ENCODE peak calls at places on chromosomes 2 and 18, in four cellular contexts. G is heart left ventricle, Q is bronchial epithelial cell, E is astrocyte of the cerebellum. O is an unnamed sample.

GRCh38 chr18:76805221-76805620 is 17.1 kb upstream of the ZNF236 start:
- DNase-seq in G (no peak), E (no peak), Q (peak), O (peak)

GRCh38 chr2:101812226-101812625 is 114.7 kb downstream of the MAP4K4 start:
- DNase-seq in Q (no peak), E (no peak), G (no peak), O (no peak)

GRCh38 chr2:195622966-195623365 is 34.1 kb upstream of the SLC39A10 start:
- DNase-seq in G (no peak), Q (peak), E (no peak), O (no peak)

GRCh38 chr2:168354499-168354898 is 101.6 kb upstream of the CERS6 start:
- DNase-seq in G (no peak), Q (no peak), E (no peak), O (no peak)

GRCh38 chr2:74865770-74866674 is 32.1 kb downstream of the HK2 start:
- DNase-seq in Q (peak), G (no peak), E (no peak), O (no peak)

GRCh38 chr18:63273170-63273925 is 46.2 kb downstream of the BCL2 start:
- DNase-seq in E (no peak), Q (no peak), G (no peak), O (no peak)

GRCh38 chr2:128322651-128323491 is 4.2 kb upstream of the HS6ST1 start:
- DNase-seq in Q (no peak), E (no peak), G (peak), O (no peak)

GRCh38 chr2:165203689-165204559 is at the start of gene SCN3A:
- DNase-seq in Q (peak), E (peak), G (no peak), O (peak)

GRCh38 chr2:50133766-50134165 is 898.2 kb downstream of the NRXN1 start:
- DNase-seq in G (no peak), E (no peak), Q (no peak), O (no peak)

GRCh38 chr2:151409601-151410484 is at the start of gene RIF1:
- DNase-seq in G (peak), E (peak), Q (peak), O (peak)

GRCh38 chr2:234204480-234204879 is 154.0 kb downstream of the SPP2 start:
- DNase-seq in E (no peak), Q (peak), G (no peak), O (no peak)

GRCh38 chr2:127664895-127665225 is 10.5 kb downstream of the LIMS2 start:
- DNase-seq in E (no peak), Q (no peak), G (no peak), O (no peak)

GRCh38 chr2:231545105-231545902 is 15.1 kb upstream of the NMUR1 start:
- DNase-seq in E (peak), G (no peak), Q (no peak), O (no peak)

GRCh38 chr18:36580874-36581750 is 247.7 kb downstream of the TPGS2 start:
- DNase-seq in E (no peak), G (no peak), Q (peak), O (peak)

GRCh38 chr18:5879479-5879882 is 15.8 kb downstream of the TMEM200C start:
- DNase-seq in E (peak), G (no peak), Q (peak), O (peak)

GRCh38 chr2:156300337-156300736 is 32.2 kb downstream of the NR4A2 start:
- DNase-seq in E (no peak), Q (no peak), G (no peak), O (no peak)

GRCh38 chr18:76410033-76410432 is 85.0 kb downstream of the ZNF516 start:
- DNase-seq in G (no peak), Q (no peak), E (no peak), O (no peak)

GRCh38 chr2:118726821-118727220 is 120.6 kb downstream of the EN1 start:
- DNase-seq in Q (no peak), E (no peak), G (no peak), O (peak)

GRCh38 chr18:54859667-54860421 is 31.6 kb downstream of the RAB27B start:
- DNase-seq in E (no peak), G (no peak), Q (peak), O (no peak)

GRCh38 chr2:226117506-226118065 is 682.0 kb downstream of the IRS1 start:
- DNase-seq in G (no peak), Q (no peak), E (no peak), O (no peak)

GRCh38 chr2:196291873-196292800 is 120.8 kb upstream of the STK17B start:
- DNase-seq in Q (peak), G (no peak), E (peak), O (no peak)

GRCh38 chr2:124836415-124836814 is 811.3 kb downstream of the CNTNAP5 start:
- DNase-seq in Q (peak), E (peak), G (no peak), O (no peak)

GRCh38 chr2:213559053-213559452 is 274.8 kb downstream of the SPAG16 start:
- DNase-seq in G (no peak), E (no peak), Q (no peak), O (no peak)

GRCh38 chr2:105143467-105144127 is 97.9 kb upstream of the GPR45 start:
- DNase-seq in G (no peak), E (no peak), Q (peak), O (no peak)

GRCh38 chr2:30769891-30770462 is 37.3 kb downstream of the CAPN13 start:
- DNase-seq in G (no peak), E (no peak), Q (no peak), O (no peak)

GRCh38 chr2:218022131-218022850 is 19.5 kb upstream of the TNS1 start:
- DNase-seq in Q (no peak), G (no peak), E (no peak), O (no peak)

GRCh38 chr2:3728104-3729054 is 25.0 kb downstream of the DCDC2C start:
- DNase-seq in E (peak), Q (peak), G (no peak), O (peak)

GRCh38 chr2:140869107-140869506 is 1261.7 kb downstream of the LRP1B start:
- DNase-seq in E (no peak), Q (no peak), G (no peak), O (no peak)

GRCh38 chr18:62998443-62998842 is 283.1 kb downstream of the PHLPP1 start:
- DNase-seq in E (no peak), G (no peak), Q (no peak), O (no peak)

GRCh38 chr2:121199281-121200010 is 85.6 kb downstream of the TFCP2L1 start:
- DNase-seq in E (no peak), Q (no peak), G (no peak), O (no peak)

GRCh38 chr2:157839822-157840221 is 36.3 kb downstream of the ACVR1 start:
- DNase-seq in Q (no peak), E (no peak), G (no peak), O (no peak)

GRCh38 chr2:157841485-157841884 is 34.6 kb downstream of the ACVR1 start:
- DNase-seq in E (no peak), Q (no peak), G (no peak), O (no peak)

GRCh38 chr2:157839162-157839801 is 36.8 kb downstream of the ACVR1 start:
- DNase-seq in Q (peak), E (peak), G (no peak), O (peak)

GRCh38 chr2:157842106-157842879 is 33.8 kb downstream of the ACVR1 start:
- DNase-seq in G (no peak), Q (no peak), E (no peak), O (no peak)

GRCh38 chr2:157840568-157841156 is 35.5 kb downstream of the ACVR1 start:
- DNase-seq in E (peak), G (peak), Q (no peak), O (no peak)
- TF ChIP-seq CTCF in E (peak), G (peak), Q (no peak), O (peak)

DNA sequence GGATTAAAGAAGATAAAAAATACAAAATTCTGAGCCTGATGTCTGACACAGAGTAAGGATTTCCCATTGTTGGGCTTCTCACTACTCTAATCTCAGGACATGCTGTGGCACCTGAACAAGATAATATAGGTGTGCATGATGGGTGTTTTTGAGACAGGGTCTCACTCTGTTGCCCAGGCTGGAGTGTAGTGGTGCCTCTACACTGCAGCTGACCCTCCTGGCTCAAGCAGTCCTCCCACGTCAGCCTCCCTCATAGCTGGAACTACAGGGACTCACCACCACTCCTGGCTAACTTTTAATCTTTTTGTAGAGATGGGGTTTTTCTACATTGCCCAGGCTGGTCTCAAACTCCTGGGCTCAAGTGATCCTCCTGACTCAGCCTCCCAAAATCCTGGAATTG is 32.9 kb downstream of the SOX11 start:
- DNase-seq in G (no peak), Q (no peak), E (no peak), O (no peak)
- H3K4me3 ChIP-seq in G (no peak), Q (no peak), E (no peak), O (no peak)

GRCh38 chr18:46289931-46290330 is 185.7 kb downstream of the HAUS1 start:
- DNase-seq in Q (no peak), E (no peak), G (no peak), O (no peak)

GRCh38 chr18:46289458-46289857 is 185.3 kb downstream of the HAUS1 start:
- DNase-seq in G (no peak), E (no peak), Q (no peak), O (no peak)

GRCh38 chr18:46293699-46294300 is 189.6 kb downstream of the HAUS1 start:
- DNase-seq in E (no peak), G (no peak), Q (peak), O (peak)

GRCh38 chr18:46290440-46291020 is 186.3 kb downstream of the HAUS1 start:
- DNase-seq in G (no peak), Q (no peak), E (no peak), O (no peak)

DNA sequence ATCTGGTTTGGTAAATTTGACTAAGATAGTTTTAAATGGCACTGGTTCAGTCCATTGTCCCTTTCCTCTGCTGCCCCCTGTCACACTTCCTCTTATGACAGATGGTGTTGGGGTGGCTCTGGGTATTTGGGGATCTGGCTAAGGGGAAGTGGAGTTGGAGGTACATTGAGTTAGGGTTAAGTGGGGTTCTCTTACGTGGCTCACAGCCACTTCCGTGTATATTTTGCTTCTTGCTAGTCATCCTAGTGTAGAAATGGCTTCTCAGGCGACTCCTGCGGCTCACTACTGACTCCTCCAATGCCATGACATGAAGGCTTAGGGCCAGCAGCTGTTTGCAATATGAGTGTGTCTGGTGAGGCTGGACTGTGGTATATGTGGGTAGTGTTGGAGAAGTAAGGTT is 187.0 kb downstream of the HAUS1 start:
- DNase-seq in E (no peak), Q (no peak), G (no peak), O (peak)
- TF ChIP-seq CTCF in E (no peak), Q (no peak), G (no peak), O (no peak)

GRCh38 chr2:37583867-37584266 is 87.6 kb downstream of the CDC42EP3 start:
- DNase-seq in G (no peak), E (no peak), Q (peak), O (peak)
- H3K4me3 ChIP-seq in G (no peak), E (no peak), Q (no peak), O (no peak)

DNA sequence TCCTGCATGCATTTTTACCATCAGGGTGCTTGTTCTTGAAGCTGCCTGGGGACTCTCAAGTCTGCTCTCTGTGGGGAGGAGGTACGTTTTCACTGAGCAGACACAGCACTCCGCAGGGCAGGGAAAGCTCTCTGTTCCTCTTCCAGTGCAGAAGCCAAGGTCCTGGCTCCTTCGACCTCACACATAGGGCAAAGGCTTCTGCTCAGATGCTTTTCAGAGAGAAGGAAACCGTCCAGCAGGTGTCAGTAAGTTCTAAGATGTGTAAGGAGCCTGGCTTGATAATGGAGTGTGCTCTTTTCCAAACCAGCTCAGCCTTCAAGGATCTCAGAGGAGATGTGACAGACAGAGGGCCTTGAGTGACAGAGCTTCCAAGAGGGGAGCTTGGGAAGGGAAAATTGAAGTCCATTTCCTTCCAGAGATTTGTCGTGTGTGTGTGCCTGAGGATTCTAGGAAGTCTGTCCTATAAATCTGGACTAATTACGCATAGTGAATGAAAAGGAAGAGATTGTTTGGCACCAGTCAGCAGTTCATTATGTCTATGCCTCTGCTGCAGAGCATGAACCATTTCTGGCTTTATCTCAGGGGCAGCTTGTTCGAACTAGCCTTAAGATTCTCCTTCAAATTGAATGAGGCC is 67.4 kb upstream of the UPP2 start:
- DNase-seq in G (no peak), E (peak), Q (peak), O (peak)
- TF ChIP-seq CTCF in G (peak), E (peak), Q (peak), O (peak)

DNA sequence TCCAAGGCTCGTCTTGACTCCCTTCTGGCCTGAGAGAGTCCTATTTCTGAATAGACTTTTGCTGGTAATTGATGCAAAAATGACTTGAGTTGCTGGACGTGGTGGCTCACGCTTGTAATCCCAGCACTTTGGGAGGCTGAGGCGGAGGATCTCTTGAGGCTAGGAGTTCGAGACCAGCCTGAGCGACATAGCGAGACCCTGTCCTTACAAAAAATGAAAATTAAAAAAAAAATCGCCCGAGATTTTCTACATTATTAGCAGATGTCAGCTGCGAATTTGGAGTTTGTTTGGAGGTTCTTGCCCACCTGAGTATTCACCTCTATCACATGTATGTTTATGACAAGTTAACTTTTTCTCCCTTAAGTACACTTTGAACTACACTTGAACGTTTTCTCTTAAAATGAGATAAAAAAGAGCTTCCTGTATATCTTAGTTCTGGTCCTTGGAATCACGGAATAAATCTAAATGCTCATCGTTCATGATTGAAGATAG is 471 bp upstream of the C2orf42 start:
- DNase-seq in G (no peak), E (no peak), Q (no peak), O (no peak)
- H3K4me3 ChIP-seq in G (peak), E (peak), Q (peak), O (peak)

GRCh38 chr2:98295721-98296414 is 50.4 kb upstream of the CNGA3 start:
- DNase-seq in G (no peak), Q (peak), E (no peak), O (no peak)
- TF ChIP-seq CTCF in G (no peak), Q (peak), E (no peak), O (no peak)

DNA sequence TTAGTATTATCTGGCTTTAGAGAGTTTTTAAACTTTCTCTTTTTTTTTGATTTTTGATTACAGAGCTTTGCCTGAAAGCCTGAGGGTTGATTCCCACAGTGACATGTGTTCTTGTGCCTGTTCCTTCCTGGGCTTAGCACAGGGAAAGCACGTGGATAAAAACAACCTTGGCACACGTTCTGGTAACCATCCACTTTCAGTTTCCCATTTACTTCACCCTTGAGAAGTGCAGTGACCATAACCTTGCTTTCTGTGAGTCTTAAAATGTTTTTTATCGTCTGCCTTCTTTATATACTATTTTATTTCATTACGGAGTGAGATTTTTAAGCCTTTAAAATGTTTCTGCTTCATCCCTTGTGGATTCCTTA is 11.5 kb downstream of the CD226 start:
- DNase-seq in Q (no peak), G (no peak), E (peak), O (no peak)
- H3K4me3 ChIP-seq in Q (no peak), G (no peak), E (no peak), O (no peak)

GRCh38 chr2:203396667-203397066 is 68.5 kb downstream of the ABI2 start:
- DNase-seq in G (no peak), E (no peak), Q (peak), O (no peak)
- TF ChIP-seq CTCF in G (peak), E (peak), Q (peak), O (peak)

DNA sequence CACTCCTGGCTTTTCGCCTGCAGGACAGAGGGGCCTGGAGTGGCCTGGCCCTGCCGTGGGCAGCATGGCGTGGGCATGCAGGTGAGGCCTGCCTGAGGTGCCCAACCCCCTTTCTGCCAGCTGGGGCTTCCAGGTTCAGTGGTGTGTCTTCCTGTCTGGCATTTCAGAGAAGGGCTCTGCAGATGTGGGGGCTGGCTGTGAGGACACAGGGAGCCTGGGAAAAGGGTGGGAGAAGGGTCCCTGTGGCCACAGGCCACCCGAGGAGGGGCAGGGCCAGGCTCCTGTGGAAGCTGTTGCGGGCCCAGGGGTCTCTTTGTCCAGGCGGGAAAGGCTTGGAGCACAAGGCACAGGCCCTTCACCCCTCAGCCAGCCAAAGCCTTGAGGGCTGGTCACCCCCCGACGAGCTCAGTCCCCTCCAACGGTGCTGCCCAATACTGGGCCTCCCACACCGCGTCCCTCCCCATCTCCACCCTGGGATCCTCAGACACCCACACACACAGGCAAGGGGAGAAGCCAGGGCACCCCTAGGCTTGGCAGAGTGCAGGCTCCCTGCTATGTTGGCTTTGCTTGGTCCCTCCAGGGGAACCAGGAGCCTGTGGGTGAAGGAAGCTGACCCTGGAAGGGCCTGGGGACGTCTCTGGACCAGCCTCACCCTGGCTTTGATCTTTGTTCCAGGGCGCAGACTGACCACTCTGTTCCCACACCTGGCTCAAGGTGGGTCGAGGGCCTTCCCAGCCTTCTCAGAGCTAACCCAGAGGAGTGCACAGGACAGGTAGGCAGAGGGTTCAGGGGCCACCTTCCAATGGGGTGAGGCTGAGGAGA is 3.7 kb upstream of the AQP12A start:
- DNase-seq in Q (no peak), E (no peak), G (no peak), O (no peak)
- H3K4me3 ChIP-seq in Q (no peak), E (no peak), G (no peak), O (no peak)